ENCODE peak calls at places on chromosomes 11 and 22, in four cellular contexts. N is transverse colon, Z is A549, P is heart left ventricle. U is an unnamed sample.

GRCh38 chr11:26243426-26243825 is 88.5 kb upstream of the ANO3 start:
- DNase-seq in P (no peak), Z (no peak), N (no peak), U (no peak)

GRCh38 chr11:10934293-10934850 is 76.5 kb upstream of the ZBED5 start:
- DNase-seq in N (peak), Z (no peak), P (no peak), U (no peak)

GRCh38 chr22:38963872-38964271 is 6.5 kb downstream of the APOBEC3A start:
- DNase-seq in Z (peak), P (no peak), N (peak), U (no peak)

GRCh38 chr11:111586305-111586915 is 15.8 kb upstream of the SIK2 start:
- DNase-seq in N (no peak), Z (peak), P (no peak), U (no peak)

GRCh38 chr11:96303067-96303466 is 39.9 kb downstream of the MAML2 start:
- DNase-seq in N (no peak), P (no peak), Z (peak), U (no peak)

GRCh38 chr11:89293966-89294679 is 116.4 kb downstream of the TYR start:
- DNase-seq in N (no peak), Z (no peak), P (no peak), U (no peak)

GRCh38 chr11:111205622-111206385 is 39.7 kb upstream of the POU2AF2 start:
- DNase-seq in P (no peak), N (no peak), Z (no peak), U (no peak)

GRCh38 chr11:114159802-114160588 is 100.5 kb downstream of the ZBTB16 start:
- DNase-seq in N (peak), Z (peak), P (peak), U (no peak)

GRCh38 chr11:135017296-135017695 is 605.3 kb upstream of the B3GAT1 start:
- DNase-seq in N (no peak), Z (no peak), P (no peak), U (no peak)

GRCh38 chr22:46321387-46321775 is 14.1 kb upstream of the TRMU start:
- DNase-seq in Z (no peak), N (no peak), P (no peak), U (no peak)

GRCh38 chr22:31495343-31495742 is 993 bp upstream of the SFI1 start:
- DNase-seq in P (no peak), Z (no peak), N (no peak), U (no peak)

GRCh38 chr11:103807806-103808205 is 228.6 kb upstream of the DDI1 start:
- DNase-seq in P (no peak), Z (no peak), N (no peak), U (no peak)

GRCh38 chr11:623999-624704 is 603 bp downstream of the CDHR5 start:
- DNase-seq in P (no peak), N (peak), Z (peak), U (no peak)

GRCh38 chr22:48889209-48889830 is 938.4 kb downstream of the BRD1 start:
- DNase-seq in P (no peak), N (no peak), Z (no peak), U (no peak)

GRCh38 chr11:120900642-120901041 is 123.3 kb upstream of the TBCEL start:
- DNase-seq in N (no peak), P (no peak), Z (no peak), U (no peak)

GRCh38 chr11:67700548-67701262 is 26.3 kb upstream of the ALDH3B2 start:
- DNase-seq in P (no peak), Z (no peak), N (no peak), U (no peak)

GRCh38 chr22:24180316-24181087 is 785 bp upstream of the SUSD2 start:
- DNase-seq in N (no peak), Z (no peak), P (peak), U (no peak)

GRCh38 chr11:61021661-61022212 is 50.3 kb downstream of the CD6 start:
- DNase-seq in P (no peak), Z (no peak), N (peak), U (no peak)

GRCh38 chr22:43471606-43472135 is 59.9 kb downstream of the MPPED1 start:
- DNase-seq in Z (no peak), N (no peak), P (no peak), U (no peak)

GRCh38 chr11:43543313-43543712 is 137.2 kb upstream of the HSD17B12 start:
- DNase-seq in Z (no peak), P (no peak), N (no peak), U (no peak)

GRCh38 chr22:49312601-49313000 is 515.1 kb downstream of the BRD1 start:
- DNase-seq in N (no peak), Z (no peak), P (no peak), U (no peak)

GRCh38 chr22:27952091-27952490 is 33.0 kb upstream of the PITPNB start:
- DNase-seq in Z (no peak), P (no peak), N (no peak), U (no peak)

GRCh38 chr11:444397-445144 is 2.8 kb upstream of the ANO9 start:
- DNase-seq in N (peak), Z (no peak), P (no peak), U (no peak)

GRCh38 chr11:8258771-8259170 is 4.9 kb downstream of the LMO1 start:
- DNase-seq in P (no peak), Z (no peak), N (no peak), U (no peak)

GRCh38 chr22:23270798-23271596 is 90.7 kb downstream of the BCR start:
- DNase-seq in P (no peak), N (no peak), Z (no peak), U (no peak)

GRCh38 chr11:2944953-2945756 is 15.9 kb upstream of the PHLDA2 start:
- DNase-seq in N (peak), P (peak), Z (no peak), U (no peak)

GRCh38 chr11:57294225-57295131 is 30.3 kb downstream of the TNKS1BP1 start:
- DNase-seq in Z (no peak), N (peak), P (no peak), U (no peak)

GRCh38 chr11:19429108-19429760 is 188.5 kb upstream of the E2F8 start:
- DNase-seq in P (no peak), Z (no peak), N (no peak), U (no peak)

GRCh38 chr22:49247194-49247924 is 580.3 kb downstream of the BRD1 start:
- DNase-seq in N (no peak), P (no peak), Z (no peak), U (no peak)

GRCh38 chr11:33622231-33622630 is 78.4 kb downstream of the C11orf91 start:
- DNase-seq in N (no peak), Z (no peak), P (peak), U (no peak)

GRCh38 chr11:78045851-78046485 is 17.7 kb upstream of the THRSP start:
- DNase-seq in N (peak), P (peak), Z (peak), U (peak)
- TF ChIP-seq POLR2A in N (no peak), P (no peak), Z (no peak), U (no peak)

DNA sequence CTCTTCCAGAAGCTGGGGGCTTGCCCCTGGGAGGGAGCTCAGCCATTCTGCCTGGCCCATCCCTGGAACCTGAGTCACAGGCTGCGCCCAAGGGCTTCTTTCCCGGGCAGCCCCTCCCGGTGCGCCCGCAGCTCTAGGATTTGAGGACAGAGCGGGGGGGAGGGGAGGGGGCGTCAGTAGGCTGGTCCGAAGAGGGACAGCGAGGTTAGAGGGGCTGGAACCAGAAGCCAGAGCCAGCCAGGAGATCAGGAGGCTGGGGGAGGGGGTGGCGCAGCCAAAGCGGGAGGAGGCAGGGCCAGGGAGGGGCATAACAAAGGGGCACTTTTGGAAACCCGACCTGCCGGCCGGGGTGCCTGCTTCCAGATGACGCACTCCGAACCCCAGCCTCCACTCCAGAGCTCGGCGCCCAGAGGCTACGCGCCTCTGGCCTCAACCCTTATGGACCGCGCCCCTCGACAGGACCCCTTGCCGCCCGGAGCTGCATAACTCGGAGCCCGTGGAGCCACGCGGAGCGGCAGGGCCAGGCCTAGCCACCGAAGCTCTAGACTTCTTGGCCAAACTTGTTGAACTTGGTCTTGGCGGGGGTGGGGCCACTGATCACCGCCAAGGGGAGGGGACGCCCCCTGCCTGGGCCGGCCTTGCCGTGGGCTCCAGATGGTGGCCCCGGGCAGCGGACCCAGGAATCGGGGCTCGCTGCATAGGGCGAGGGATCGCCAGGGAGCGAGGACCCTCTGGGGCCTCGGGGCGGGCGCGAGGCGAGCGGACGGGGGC is 744 bp downstream of the PACSIN3 start:
- DNase-seq in Z (peak), P (peak), N (peak), U (no peak)
- TF ChIP-seq POLR2A in Z (no peak), P (peak), N (peak), U (no peak)

GRCh38 chr11:70130636-70131035 is 52.5 kb downstream of the ANO1 start:
- DNase-seq in P (no peak), Z (no peak), N (no peak), U (no peak)

GRCh38 chr11:70128435-70128906 is 50.4 kb downstream of the ANO1 start:
- DNase-seq in Z (peak), N (no peak), P (no peak), U (no peak)

GRCh38 chr11:70127653-70128434 is 49.7 kb downstream of the ANO1 start:
- DNase-seq in Z (no peak), P (no peak), N (no peak), U (no peak)

GRCh38 chr11:70131606-70132190 is 53.6 kb downstream of the ANO1 start:
- DNase-seq in Z (no peak), P (no peak), N (no peak), U (no peak)

DNA sequence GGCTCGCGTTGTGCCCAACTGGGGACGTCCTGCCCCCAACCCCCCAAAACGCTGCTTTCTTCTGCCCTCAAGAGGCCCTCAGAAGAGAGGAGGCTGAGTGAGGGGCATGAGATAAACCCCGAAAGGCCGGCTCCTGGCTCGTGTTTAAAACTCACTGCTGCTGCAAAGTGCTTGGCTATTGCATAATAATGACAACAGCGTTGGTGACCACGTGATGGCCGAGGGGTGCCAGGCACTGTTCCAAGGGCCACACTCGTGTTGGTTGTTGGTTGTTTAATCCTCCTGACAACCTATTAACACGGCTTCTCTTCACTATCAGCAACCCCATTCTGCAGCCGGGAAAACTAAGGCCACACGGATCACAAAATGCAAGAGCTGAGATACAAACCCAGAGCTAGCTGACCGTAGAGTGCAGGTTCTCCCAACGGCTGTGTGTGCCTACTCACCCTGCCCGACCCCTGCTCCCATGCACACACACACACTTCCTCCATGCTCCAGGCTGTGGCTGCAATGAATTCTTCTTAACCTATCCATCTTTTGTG is 51.0 kb downstream of the ANO1 start:
- DNase-seq in Z (no peak), N (no peak), P (no peak), U (no peak)
- TF ChIP-seq POLR2A in Z (no peak), N (no peak), P (no peak), U (no peak)

GRCh38 chr22:36977947-36978660 is 41.1 kb downstream of the TST start:
- DNase-seq in Z (peak), P (peak), N (peak), U (peak)
- TF ChIP-seq POLR2A in Z (no peak), P (no peak), N (no peak), U (no peak)

GRCh38 chr22:29767289-29768051 is at the start of gene UQCR10:
- DNase-seq in P (peak), N (peak), Z (peak), U (peak)
- TF ChIP-seq POLR2A in P (peak), N (no peak), Z (peak), U (peak)

DNA sequence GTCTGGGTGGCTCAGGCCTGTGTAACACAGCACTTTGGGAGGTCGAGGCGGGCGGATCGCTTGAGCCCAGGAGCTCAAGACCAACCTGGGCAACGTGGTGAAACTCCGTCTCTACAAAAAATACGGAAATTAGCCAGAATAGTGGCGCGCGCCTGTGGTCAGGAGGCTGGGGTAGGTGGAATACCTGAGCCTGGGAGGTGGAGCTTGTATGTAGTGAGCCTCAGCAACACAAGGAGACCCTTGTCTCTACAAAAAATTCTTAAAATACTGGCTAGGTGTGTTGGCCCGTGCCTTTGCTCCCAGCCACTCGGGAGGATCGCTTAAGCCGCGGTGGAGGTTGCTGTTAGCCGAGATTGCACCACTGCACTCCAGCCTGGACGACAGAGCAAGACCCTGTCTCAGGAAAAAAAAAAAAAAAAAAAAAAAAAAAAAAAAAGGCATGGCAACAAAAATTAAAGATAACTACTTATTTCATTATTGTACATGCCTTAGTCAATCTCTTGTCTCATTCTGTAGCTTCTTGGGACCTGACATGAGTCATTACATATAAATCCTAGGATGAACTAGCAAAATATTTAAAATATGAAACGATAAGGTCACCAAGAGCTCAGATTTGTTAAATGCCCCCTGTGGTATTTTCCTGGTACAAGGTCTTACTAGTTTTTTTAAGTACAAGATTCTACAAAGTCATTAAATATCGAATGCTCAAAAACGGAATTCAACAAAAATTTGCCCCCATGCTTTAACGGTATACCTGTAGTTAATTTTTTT is 1.1 kb downstream of the TAF1D start:
- DNase-seq in Z (peak), N (peak), P (no peak), U (no peak)
- TF ChIP-seq POLR2A in Z (no peak), N (no peak), P (no peak), U (no peak)

DNA sequence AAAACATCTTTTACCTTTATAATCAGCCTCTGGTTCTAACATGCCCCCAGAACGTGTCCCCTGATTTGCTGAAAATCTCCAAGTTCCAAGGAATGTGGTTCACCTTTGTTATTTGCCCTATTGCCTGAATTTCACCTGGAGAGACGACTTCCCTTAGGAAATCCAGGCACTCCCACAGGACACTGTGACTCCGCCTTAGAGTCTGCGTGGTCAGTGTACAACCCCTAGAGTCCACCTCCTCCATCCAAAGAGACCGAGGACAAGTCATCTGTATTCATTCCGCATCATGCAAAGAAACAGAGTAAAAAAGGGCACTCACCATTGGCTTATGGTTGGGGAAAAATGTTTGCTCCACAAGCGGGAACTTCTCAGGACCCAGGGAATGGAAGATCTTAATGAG is 63.1 kb downstream of the TIMP3 start:
- DNase-seq in N (no peak), Z (no peak), P (no peak), U (no peak)
- TF ChIP-seq POLR2A in N (no peak), Z (no peak), P (no peak), U (no peak)